ENCODE peak calls at places on chromosomes 16 and 17, in seven cellular contexts. Q, W, S, O, N, Z and X are unnamed samples.

GRCh38 chr17:8935194-8935593 is 30.3 kb downstream of the PIK3R5 start:
- DNase-seq in Q (no peak), W (no peak), S (no peak), O (peak), N (peak), Z (no peak), X (no peak)

GRCh38 chr17:63946440-63947363 is 14.6 kb upstream of the CD79B start:
- DNase-seq in Q (peak), W (no peak), S (no peak), O (peak), N (peak), Z (no peak), X (peak)

GRCh38 chr16:51048544-51048943 is 102.5 kb downstream of the SALL1 start:
- DNase-seq in Q (no peak), W (no peak), S (no peak), O (no peak), N (peak), Z (no peak), X (no peak)

GRCh38 chr16:57472665-57473060 is 10.2 kb downstream of the POLR2C start:
- DNase-seq in Q (no peak), W (no peak), S (no peak), O (no peak), N (no peak), Z (no peak), X (no peak)

GRCh38 chr16:30600929-30601328 is 9.3 kb downstream of the ZNF689 start:
- DNase-seq in Q (no peak), W (no peak), S (no peak), O (no peak), N (no peak), Z (no peak), X (no peak)

GRCh38 chr17:70070297-70071027 is 4.6 kb upstream of the KCNJ16 start:
- DNase-seq in Q (no peak), W (no peak), S (no peak), O (no peak), N (no peak), Z (no peak), X (no peak)

GRCh38 chr16:70252355-70252988 is 732 bp upstream of the EXOSC6 start:
- DNase-seq in Q (no peak), W (no peak), S (no peak), O (no peak), N (no peak), Z (no peak), X (peak)

GRCh38 chr17:64020068-64020766 is at the start of gene ICAM2:
- DNase-seq in Q (peak), W (no peak), S (no peak), O (peak), N (no peak), Z (no peak), X (no peak)

GRCh38 chr16:68236804-68237242 is 896 bp upstream of the ESRP2 start:
- DNase-seq in Q (no peak), W (no peak), S (no peak), O (peak), N (no peak), Z (no peak), X (no peak)

GRCh38 chr17:34769899-34770298 is 190.5 kb downstream of the TMEM132E start:
- DNase-seq in Q (no peak), W (no peak), S (no peak), O (no peak), N (no peak), Z (no peak), X (no peak)

GRCh38 chr16:642189-643049 is 791 bp downstream of the MCRIP2 start:
- DNase-seq in Q (no peak), W (no peak), S (no peak), O (peak), N (peak), Z (peak), X (no peak)

GRCh38 chr17:76869209-76869877 is 1.1 kb downstream of the MGAT5B start:
- DNase-seq in Q (no peak), W (no peak), S (no peak), O (no peak), N (no peak), Z (no peak), X (peak)